ENCODE peak calls at places on chromosomes 5 and 9, in nine cellular contexts. X is A549, K is heart left ventricle, A is heart right ventricle, B is body of pancreas, Y is thoracic aorta, U is H9, W is tibial artery, R is breast epithelium. F is an unnamed sample.
A peak's percentile ranks its signal among the peaks of the same experiment; 100 is the strongest.

GRCh38 chr9:134171316-134172197 is 7.2 kb upstream of the RNU6ATAC start:
- DNase-seq in X (no peak), K (no peak), A (no peak), B (no peak), Y (no peak), U (no peak), W (no peak), R (peak; percentile 75), F (no peak)

GRCh38 chr9:36479086-36479485 is 79.0 kb upstream of the RNF38 start:
- DNase-seq in X (no peak), K (no peak), A (no peak), B (no peak), Y (no peak), U (no peak), W (no peak), R (no peak), F (peak; percentile 76)

GRCh38 chr9:88481933-88482332 is 53.0 kb upstream of the NXNL2 start:
- DNase-seq in X (no peak), K (no peak), A (no peak), B (no peak), Y (no peak), U (no peak), W (no peak), R (no peak), F (no peak)

GRCh38 chr9:134165357-134166315 is 1.3 kb upstream of the RNU6ATAC start:
- DNase-seq in X (no peak), K (no peak), A (no peak), B (peak; percentile 45), Y (no peak), U (no peak), W (no peak), R (no peak), F (no peak)

GRCh38 chr9:16521868-16522381 is 348.5 kb downstream of the BNC2 start:
- DNase-seq in X (no peak), K (peak; percentile 43), A (no peak), B (no peak), Y (no peak), U (no peak), W (peak; percentile 70), R (no peak), F (no peak)

GRCh38 chr5:96716716-96717115 is 54.5 kb downstream of the CAST start:
- DNase-seq in X (no peak), K (no peak), A (no peak), B (no peak), Y (no peak), U (no peak), W (no peak), R (no peak), F (peak; percentile 71)

GRCh38 chr5:170572453-170572852 is 68.6 kb downstream of the KCNIP1 start:
- DNase-seq in X (no peak), K (no peak), A (no peak), B (peak; percentile 35), Y (no peak), U (no peak), W (no peak), R (no peak), F (no peak)

GRCh38 chr5:136374003-136374402 is 8.7 kb upstream of the TRPC7 start:
- DNase-seq in X (no peak), K (no peak), A (no peak), B (no peak), Y (no peak), U (no peak), W (no peak), R (no peak), F (peak; percentile 22)

DNA sequence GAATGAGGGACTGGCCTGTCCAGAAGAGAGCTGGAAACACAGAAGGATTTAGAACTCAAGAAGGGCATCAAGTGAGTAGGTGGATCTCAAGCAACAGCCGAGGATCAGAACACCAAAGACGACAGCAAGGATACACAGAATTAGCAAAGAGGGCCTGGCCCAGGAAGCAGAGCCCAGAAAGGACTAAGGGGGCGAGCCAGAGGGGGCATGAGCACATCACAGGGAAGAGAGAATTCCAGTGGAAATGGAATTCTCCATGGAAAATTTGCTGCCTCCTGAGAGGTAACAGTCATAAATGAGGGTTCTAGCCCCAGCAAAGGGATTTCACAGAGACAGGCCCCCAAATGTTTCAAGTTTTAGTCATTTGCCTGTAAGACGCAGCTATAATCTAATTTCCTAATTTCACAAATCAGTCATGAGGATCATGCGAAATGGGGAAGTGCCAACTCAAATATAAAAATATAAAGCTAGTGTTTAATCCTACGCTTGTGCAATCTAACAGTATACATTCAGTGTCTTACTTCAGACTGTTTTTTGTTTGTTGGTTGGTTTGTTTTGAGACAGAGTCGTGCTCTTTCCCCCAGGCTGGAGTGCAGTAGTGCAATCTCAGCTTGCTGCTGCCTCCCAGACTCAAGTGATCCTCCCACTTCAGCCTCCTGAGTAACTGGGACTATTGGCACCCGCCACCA is 46.7 kb downstream of the FNBP1 start:
- DNase-seq in X (no peak), K (no peak), A (no peak), B (no peak), Y (no peak), U (no peak), W (no peak), R (no peak), F (no peak)
- H3K4me1 ChIP-seq in X (peaks cover 9% of the 10 kb centered on the region), K (peaks cover 18% of the 10 kb centered on the region), A (peaks cover 34% of the 10 kb centered on the region), B (peaks cover 8% of the 10 kb centered on the region), Y (peaks cover 27% of the 10 kb centered on the region), U (no peaks in the 10 kb centered on the region), W (no peaks in the 10 kb centered on the region), R (no peaks in the 10 kb centered on the region), F (peaks cover 46% of the 10 kb centered on the region)

DNA sequence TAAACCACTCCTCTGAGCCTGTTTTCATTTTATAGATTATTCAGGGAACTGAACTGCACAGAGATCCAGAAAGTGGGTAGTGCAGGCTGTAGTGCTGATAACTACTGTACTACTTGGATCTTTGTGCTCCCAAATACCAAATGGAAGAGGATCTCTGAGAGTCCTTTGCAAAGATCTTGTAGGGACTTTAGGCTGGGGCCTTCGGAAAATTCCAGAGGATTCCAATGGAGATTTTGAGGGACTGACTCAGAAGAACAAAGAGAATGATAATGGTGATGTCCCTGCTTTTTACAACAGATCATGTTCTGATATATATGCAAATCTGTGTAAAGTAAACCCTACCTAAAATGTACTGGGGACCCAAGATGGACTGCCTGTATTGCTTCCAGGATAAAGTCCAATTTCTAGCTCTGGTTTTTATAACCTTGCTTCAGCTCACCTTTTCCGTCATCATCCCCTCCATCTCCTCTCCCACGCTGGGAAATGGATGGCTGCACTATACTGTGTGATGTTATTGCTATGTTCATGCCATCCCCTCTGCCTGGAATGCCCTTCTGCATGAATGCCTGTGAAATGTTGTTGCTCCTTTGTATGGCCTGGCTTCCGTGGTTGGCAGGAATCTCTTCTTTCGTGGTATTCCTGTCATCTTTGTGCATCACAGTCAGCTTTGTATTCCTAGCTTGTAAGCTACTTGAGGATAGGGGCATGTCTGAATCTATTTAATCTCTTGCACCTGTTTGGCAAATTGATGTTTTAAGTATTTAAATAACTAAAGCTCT is 9.7 kb upstream of the PSMD5 start:
- DNase-seq in X (no peak), K (no peak), A (no peak), B (no peak), Y (no peak), U (no peak), W (no peak), R (no peak), F (no peak)
- H3K4me1 ChIP-seq in X (no peaks in the 10 kb centered on the region), K (no peaks in the 10 kb centered on the region), A (peaks cover 13% of the 10 kb centered on the region), B (peaks cover 14% of the 10 kb centered on the region), Y (no peaks in the 10 kb centered on the region), U (peaks cover 7% of the 10 kb centered on the region), W (no peaks in the 10 kb centered on the region), R (no peaks in the 10 kb centered on the region), F (no peaks in the 10 kb centered on the region)

GRCh38 chr5:133309981-133310630 is 258.3 kb downstream of the HSPA4 start:
- DNase-seq in X (no peak), K (no peak), A (no peak), B (no peak), Y (no peak), U (no peak), W (no peak), R (no peak), F (no peak)
- H3K4me1 ChIP-seq in X (no peaks in the 10 kb centered on the region), K (no peaks in the 10 kb centered on the region), A (no peaks in the 10 kb centered on the region), B (no peaks in the 10 kb centered on the region), Y (no peaks in the 10 kb centered on the region), U (no peaks in the 10 kb centered on the region), W (no peaks in the 10 kb centered on the region), R (no peaks in the 10 kb centered on the region), F (no peaks in the 10 kb centered on the region)

GRCh38 chr5:177500685-177501522 is 3.5 kb upstream of the PDLIM7 start:
- DNase-seq in X (peak; percentile 88), K (peak; percentile 91), A (peak; percentile 95), B (peak; percentile 92), Y (peak; percentile 79), U (peak; percentile 94), W (peak; percentile 92), R (peak; percentile 86), F (peak; percentile 83)
- H3K4me1 ChIP-seq in X (peaks cover 16% of the 10 kb centered on the region), K (peaks cover 35% of the 10 kb centered on the region), A (peaks cover 32% of the 10 kb centered on the region), B (peaks cover 24% of the 10 kb centered on the region), Y (peaks cover 3% of the 10 kb centered on the region), U (peaks cover 2% of the 10 kb centered on the region), W (no peaks in the 10 kb centered on the region), R (peaks cover 4% of the 10 kb centered on the region), F (peaks cover 14% of the 10 kb centered on the region)

DNA sequence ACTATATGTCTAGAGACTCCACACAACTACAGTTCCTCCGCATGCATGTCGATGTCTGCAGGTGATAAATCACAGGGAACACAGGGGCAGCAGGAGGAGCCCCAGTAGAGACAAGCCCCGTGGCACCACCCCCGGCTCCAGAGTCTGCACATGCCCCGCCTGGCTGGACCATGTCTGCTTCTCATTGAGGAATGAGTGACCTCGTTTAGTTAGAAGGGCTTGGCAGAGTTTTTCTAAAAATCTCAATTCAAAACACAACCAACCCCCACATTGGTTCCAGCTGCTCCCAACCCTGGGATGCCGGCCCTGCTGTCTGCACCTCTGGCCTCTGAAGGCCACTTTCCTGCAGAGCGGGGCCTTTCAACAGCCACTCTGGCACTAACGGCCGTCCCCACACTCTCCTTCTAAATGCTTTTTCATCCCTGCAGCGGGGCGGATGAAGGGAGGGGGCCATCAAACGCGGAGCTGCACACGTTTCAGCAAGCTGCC is 106.4 kb downstream of the ROR2 start:
- DNase-seq in X (no peak), K (peak; percentile 25), A (no peak), B (no peak), Y (no peak), U (no peak), W (no peak), R (no peak), F (no peak)
- H3K4me1 ChIP-seq in X (no peaks in the 10 kb centered on the region), K (no peaks in the 10 kb centered on the region), A (peaks cover 13% of the 10 kb centered on the region), B (no peaks in the 10 kb centered on the region), Y (peaks cover 7% of the 10 kb centered on the region), U (no peaks in the 10 kb centered on the region), W (no peaks in the 10 kb centered on the region), R (no peaks in the 10 kb centered on the region), F (peaks cover 31% of the 10 kb centered on the region)

GRCh38 chr5:28575368-28575767 is 1537.0 kb upstream of the CDH9 start:
- DNase-seq in X (no peak), K (no peak), A (no peak), B (no peak), Y (no peak), U (no peak), W (no peak), R (no peak), F (no peak)
- H3K4me1 ChIP-seq in X (no peaks in the 10 kb centered on the region), K (no peaks in the 10 kb centered on the region), A (no peaks in the 10 kb centered on the region), B (no peaks in the 10 kb centered on the region), Y (no peaks in the 10 kb centered on the region), U (no peaks in the 10 kb centered on the region), W (no peaks in the 10 kb centered on the region), R (no peaks in the 10 kb centered on the region), F (no peaks in the 10 kb centered on the region)